ENCODE peak calls at places on chromosomes 6 and 20, in four cellular contexts. One of them, this sample, is unnamed.

GRCh38 chr6:125749864-125750691 is 646 bp downstream of the HEY2 start:
- DNase-seq in left lung: no peak
- DNase-seq in AG04450: no peak
- DNase-seq in right cardiac atrium: peak; percentile 69
- DNase-seq in this sample: no peak

GRCh38 chr20:36093025-36093803 is 61.3 kb upstream of the EPB41L1 start:
- DNase-seq in left lung: peak; percentile 73
- DNase-seq in AG04450: no peak
- DNase-seq in right cardiac atrium: peak; percentile 88
- DNase-seq in this sample: no peak

GRCh38 chr6:19415605-19416326 is 421.4 kb upstream of the ID4 start:
- DNase-seq in left lung: no peak
- DNase-seq in AG04450: no peak
- DNase-seq in right cardiac atrium: no peak
- DNase-seq in this sample: no peak

GRCh38 chr20:2748551-2749342 is 51.7 kb downstream of the CPXM1 start:
- DNase-seq in left lung: no peak
- DNase-seq in AG04450: no peak
- DNase-seq in right cardiac atrium: no peak
- DNase-seq in this sample: no peak

GRCh38 chr6:38572186-38572813 is 67.4 kb downstream of the BTBD9 start:
- DNase-seq in left lung: no peak
- DNase-seq in AG04450: no peak
- DNase-seq in right cardiac atrium: no peak
- DNase-seq in this sample: no peak

GRCh38 chr6:55142610-55143009 is 31.7 kb upstream of the HCRTR2 start:
- DNase-seq in left lung: no peak
- DNase-seq in AG04450: no peak
- DNase-seq in right cardiac atrium: no peak
- DNase-seq in this sample: no peak

GRCh38 chr20:13736792-13737191 is 47.9 kb downstream of the ESF1 start:
- DNase-seq in left lung: no peak
- DNase-seq in AG04450: peak; percentile 32
- DNase-seq in right cardiac atrium: no peak
- DNase-seq in this sample: no peak

GRCh38 chr20:33858666-33859065 is 47.5 kb downstream of the CHMP4B start:
- DNase-seq in left lung: no peak
- DNase-seq in AG04450: no peak
- DNase-seq in right cardiac atrium: peak; percentile 7
- DNase-seq in this sample: no peak

GRCh38 chr20:34111057-34111711 is 859 bp downstream of the EIF2S2 start:
- DNase-seq in left lung: peak; percentile 39
- DNase-seq in AG04450: no peak
- DNase-seq in right cardiac atrium: no peak
- DNase-seq in this sample: no peak

GRCh38 chr6:107517274-107517673 is 27.4 kb downstream of the SOBP start:
- DNase-seq in left lung: no peak
- DNase-seq in AG04450: no peak
- DNase-seq in right cardiac atrium: no peak
- DNase-seq in this sample: no peak

GRCh38 chr6:132714160-132714559 is 305 bp upstream of the VNN1 start:
- DNase-seq in left lung: no peak
- DNase-seq in AG04450: no peak
- DNase-seq in right cardiac atrium: no peak
- DNase-seq in this sample: no peak
- H3K27ac ChIP-seq in left lung: peak overlapping the region; percentile 96
- H3K27ac ChIP-seq in AG04450: no peak overlapping the region
- H3K27ac ChIP-seq in right cardiac atrium: no peak overlapping the region
- H3K27ac ChIP-seq in this sample: no peak overlapping the region

DNA sequence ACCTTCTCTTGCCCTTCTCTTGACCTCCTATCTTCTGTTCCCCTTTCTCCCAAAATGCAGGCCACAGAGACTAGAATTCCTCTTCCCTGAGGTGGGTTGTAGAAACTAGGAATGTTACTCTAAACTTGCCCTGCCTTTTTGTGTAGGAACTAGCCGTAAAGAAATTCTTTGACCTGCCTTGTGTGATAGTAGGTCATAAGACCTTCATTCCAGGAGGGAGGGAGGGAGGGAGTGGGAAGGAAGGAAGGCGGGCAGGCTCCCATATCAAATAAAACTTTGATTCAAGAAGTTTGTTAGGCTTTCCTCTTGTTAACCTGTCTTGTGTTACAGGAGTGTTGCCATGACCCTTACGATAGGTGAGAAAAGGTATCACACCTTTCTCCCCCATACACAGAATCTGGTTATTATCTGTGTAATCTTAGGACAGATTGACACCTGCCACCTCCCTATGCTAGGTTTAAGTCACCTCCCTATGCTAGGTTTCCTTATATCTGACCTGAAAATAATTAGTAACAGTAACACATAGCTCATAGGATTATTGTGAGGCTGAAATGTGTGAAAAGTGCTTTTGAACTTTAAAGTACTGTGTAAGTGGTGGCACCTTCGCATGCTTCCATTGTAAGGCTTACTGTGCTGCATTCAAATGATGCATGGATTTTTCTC is 32.6 kb upstream of the FUCA2 start:
- DNase-seq in left lung: no peak
- DNase-seq in AG04450: no peak
- DNase-seq in right cardiac atrium: no peak
- DNase-seq in this sample: no peak
- H3K4me3 ChIP-seq in left lung: no peak overlapping the region
- H3K4me3 ChIP-seq in AG04450: no peak overlapping the region
- H3K4me3 ChIP-seq in right cardiac atrium: no peak overlapping the region
- H3K4me3 ChIP-seq in this sample: no peak overlapping the region

DNA sequence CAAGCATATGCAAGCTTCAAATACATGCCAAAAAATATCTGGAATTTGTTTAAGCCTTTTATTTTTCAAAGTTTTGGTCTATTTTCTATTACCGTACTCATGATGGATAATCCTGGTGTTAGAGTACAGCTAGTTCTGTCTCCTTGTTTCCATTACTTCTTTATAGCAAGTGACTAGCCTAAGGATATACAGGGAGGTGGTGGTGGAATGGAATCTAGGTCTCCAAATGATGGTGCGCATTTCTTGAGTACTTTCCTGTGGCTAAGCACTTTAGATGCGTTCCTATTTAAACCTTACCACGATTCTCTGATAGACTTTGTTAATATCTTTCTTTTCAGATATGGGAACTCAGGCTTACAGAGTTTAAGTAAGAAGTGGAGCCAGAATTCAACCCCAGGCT is 3.5 kb downstream of the SLC16A10 start:
- DNase-seq in left lung: no peak
- DNase-seq in AG04450: no peak
- DNase-seq in right cardiac atrium: no peak
- DNase-seq in this sample: no peak
- H3K27ac ChIP-seq in left lung: no peak overlapping the region
- H3K27ac ChIP-seq in AG04450: no peak overlapping the region
- H3K27ac ChIP-seq in right cardiac atrium: no peak overlapping the region
- H3K27ac ChIP-seq in this sample: no peak overlapping the region

DNA sequence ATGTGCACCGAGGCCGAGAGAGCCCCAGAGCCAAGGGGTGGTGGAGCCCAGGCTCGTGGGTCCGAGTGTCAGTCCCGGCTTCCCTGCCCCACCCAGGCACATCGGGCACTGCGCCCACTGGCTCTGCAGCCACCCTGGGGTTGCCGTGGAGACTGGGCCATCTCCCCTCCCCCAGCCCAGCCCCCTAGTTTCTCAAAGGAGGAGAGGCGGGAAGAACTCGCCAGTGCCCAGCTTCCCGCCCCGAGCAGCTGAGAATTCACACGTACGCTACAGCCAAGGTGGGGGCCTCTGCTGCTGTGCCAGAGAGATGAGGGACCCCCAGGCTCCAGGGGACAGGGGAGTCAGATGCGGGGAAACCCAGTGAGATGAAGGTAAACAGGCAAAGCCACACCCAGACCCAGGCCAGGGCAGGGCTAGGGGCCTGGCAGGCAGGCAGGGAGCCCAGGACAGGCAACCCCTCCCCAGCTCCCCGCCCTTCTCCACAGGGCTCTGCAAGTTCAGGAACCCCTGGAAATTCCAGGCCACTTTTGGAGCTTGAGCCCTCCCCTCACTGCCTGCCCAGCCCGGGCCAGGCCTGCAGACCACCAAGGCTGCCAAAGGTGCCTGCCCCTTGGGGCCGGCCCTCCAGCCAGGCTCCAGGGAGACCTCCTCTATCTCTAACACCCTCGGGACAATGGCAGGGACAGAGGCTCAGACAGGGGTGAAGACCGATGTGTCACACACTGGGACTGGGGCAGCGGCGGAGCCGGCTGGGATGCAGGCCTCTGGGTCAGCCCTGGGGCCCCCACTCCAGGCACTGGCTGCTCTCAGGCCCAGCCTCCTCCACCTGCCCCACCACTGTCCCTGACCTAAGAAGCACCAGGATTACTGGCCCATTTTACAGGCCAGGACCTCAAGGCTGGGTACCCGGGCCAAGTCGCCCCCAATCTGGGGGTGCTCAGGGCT is 6.0 kb downstream of the LAMA5 start:
- DNase-seq in left lung: peak; percentile 76
- DNase-seq in AG04450: no peak
- DNase-seq in right cardiac atrium: peak; percentile 82
- DNase-seq in this sample: no peak
- H3K4me3 ChIP-seq in left lung: no peak overlapping the region
- H3K4me3 ChIP-seq in AG04450: no peak overlapping the region
- H3K4me3 ChIP-seq in right cardiac atrium: no peak overlapping the region
- H3K4me3 ChIP-seq in this sample: no peak overlapping the region

This sample was measured in ascending aorta.